ENCODE peak calls at places on chromosomes 7 and 10, in eight cellular contexts. One of them, this sample, is unnamed.

GRCh38 chr10:5479481-5480161 is 19.7 kb downstream of the CALML5 start:
- DNase-seq in pancreas: no peak
- DNase-seq in sigmoid colon: peak; percentile 28
- DNase-seq in fibroblast of lung: no peak
- DNase-seq in upper lobe of right lung: no peak
- DNase-seq in effector memory CD4-positive, alpha-beta T cell: no peak
- DNase-seq in AG04450: no peak
- DNase-seq in CD8-positive, alpha-beta memory T cell: no peak
- DNase-seq in this sample: no peak

GRCh38 chr7:140924821-140925421 is at the start of gene BRAF:
- DNase-seq in effector memory CD4-positive, alpha-beta T cell: peak; percentile 90
- DNase-seq in sigmoid colon: peak; percentile 95
- DNase-seq in fibroblast of lung: peak; percentile 84
- DNase-seq in CD8-positive, alpha-beta memory T cell: peak; percentile 94
- DNase-seq in AG04450: peak; percentile 71
- DNase-seq in upper lobe of right lung: peak; percentile 95
- DNase-seq in pancreas: peak; percentile 93
- DNase-seq in this sample: peak; percentile 90

GRCh38 chr7:38773430-38773829 is 135.6 kb downstream of the VPS41 start:
- DNase-seq in CD8-positive, alpha-beta memory T cell: no peak
- DNase-seq in AG04450: no peak
- DNase-seq in upper lobe of right lung: no peak
- DNase-seq in pancreas: no peak
- DNase-seq in effector memory CD4-positive, alpha-beta T cell: no peak
- DNase-seq in sigmoid colon: no peak
- DNase-seq in fibroblast of lung: no peak
- DNase-seq in this sample: no peak

GRCh38 chr10:132671171-132672154 is 114.5 kb downstream of the NKX6-2 start:
- DNase-seq in upper lobe of right lung: peak; percentile 33
- DNase-seq in pancreas: no peak
- DNase-seq in AG04450: no peak
- DNase-seq in sigmoid colon: peak; percentile 50
- DNase-seq in fibroblast of lung: no peak
- DNase-seq in CD8-positive, alpha-beta memory T cell: no peak
- DNase-seq in effector memory CD4-positive, alpha-beta T cell: no peak
- DNase-seq in this sample: no peak

GRCh38 chr10:121516483-121516882 is 81.8 kb downstream of the FGFR2 start:
- DNase-seq in CD8-positive, alpha-beta memory T cell: no peak
- DNase-seq in AG04450: no peak
- DNase-seq in fibroblast of lung: no peak
- DNase-seq in pancreas: no peak
- DNase-seq in sigmoid colon: no peak
- DNase-seq in effector memory CD4-positive, alpha-beta T cell: no peak
- DNase-seq in upper lobe of right lung: no peak
- DNase-seq in this sample: no peak

GRCh38 chr10:12530017-12530416 is 180.7 kb downstream of the CAMK1D start:
- DNase-seq in fibroblast of lung: no peak
- DNase-seq in AG04450: no peak
- DNase-seq in CD8-positive, alpha-beta memory T cell: no peak
- DNase-seq in pancreas: no peak
- DNase-seq in effector memory CD4-positive, alpha-beta T cell: no peak
- DNase-seq in upper lobe of right lung: no peak
- DNase-seq in sigmoid colon: no peak
- DNase-seq in this sample: no peak

GRCh38 chr10:47325303-47326291 is 3.3 kb downstream of the GDF2 start:
- DNase-seq in upper lobe of right lung: peak; percentile 56
- DNase-seq in AG04450: no peak
- DNase-seq in sigmoid colon: no peak
- DNase-seq in effector memory CD4-positive, alpha-beta T cell: no peak
- DNase-seq in pancreas: no peak
- DNase-seq in CD8-positive, alpha-beta memory T cell: no peak
- DNase-seq in fibroblast of lung: no peak
- DNase-seq in this sample: no peak

GRCh38 chr10:77641788-77642397 is 4.3 kb upstream of the KCNMA1 start:
- DNase-seq in effector memory CD4-positive, alpha-beta T cell: no peak
- DNase-seq in pancreas: no peak
- DNase-seq in sigmoid colon: peak; percentile 81
- DNase-seq in AG04450: peak; percentile 53
- DNase-seq in upper lobe of right lung: no peak
- DNase-seq in fibroblast of lung: peak; percentile 65
- DNase-seq in CD8-positive, alpha-beta memory T cell: peak; percentile 43
- DNase-seq in this sample: no peak

GRCh38 chr10:77829356-77829755 is 97.2 kb downstream of the DLG5 start:
- DNase-seq in fibroblast of lung: no peak
- DNase-seq in CD8-positive, alpha-beta memory T cell: no peak
- DNase-seq in effector memory CD4-positive, alpha-beta T cell: no peak
- DNase-seq in AG04450: no peak
- DNase-seq in pancreas: no peak
- DNase-seq in sigmoid colon: no peak
- DNase-seq in upper lobe of right lung: no peak
- DNase-seq in this sample: no peak

GRCh38 chr10:16913266-16913665 is 96.0 kb upstream of the RSU1 start:
- DNase-seq in sigmoid colon: no peak
- DNase-seq in effector memory CD4-positive, alpha-beta T cell: no peak
- DNase-seq in pancreas: no peak
- DNase-seq in AG04450: no peak
- DNase-seq in fibroblast of lung: no peak
- DNase-seq in CD8-positive, alpha-beta memory T cell: no peak
- DNase-seq in upper lobe of right lung: no peak
- DNase-seq in this sample: no peak

GRCh38 chr10:24961582-24961981 is 9.2 kb upstream of the PRTFDC1 start:
- DNase-seq in effector memory CD4-positive, alpha-beta T cell: no peak
- DNase-seq in AG04450: no peak
- DNase-seq in fibroblast of lung: no peak
- DNase-seq in upper lobe of right lung: no peak
- DNase-seq in pancreas: no peak
- DNase-seq in CD8-positive, alpha-beta memory T cell: no peak
- DNase-seq in sigmoid colon: no peak
- DNase-seq in this sample: no peak

GRCh38 chr10:60962946-60963345 is 19.0 kb upstream of the RHOBTB1 start:
- DNase-seq in AG04450: no peak
- DNase-seq in upper lobe of right lung: no peak
- DNase-seq in pancreas: no peak
- DNase-seq in sigmoid colon: no peak
- DNase-seq in effector memory CD4-positive, alpha-beta T cell: no peak
- DNase-seq in fibroblast of lung: peak; percentile 84
- DNase-seq in CD8-positive, alpha-beta memory T cell: no peak
- DNase-seq in this sample: no peak

GRCh38 chr7:43535031-43535451 is 47.9 kb upstream of the STK17A start:
- DNase-seq in upper lobe of right lung: no peak
- DNase-seq in effector memory CD4-positive, alpha-beta T cell: no peak
- DNase-seq in fibroblast of lung: peak; percentile 50
- DNase-seq in CD8-positive, alpha-beta memory T cell: no peak
- DNase-seq in sigmoid colon: no peak
- DNase-seq in pancreas: no peak
- DNase-seq in AG04450: no peak
- DNase-seq in this sample: no peak

GRCh38 chr7:70436815-70437350 is 695.1 kb upstream of the GALNT17 start:
- DNase-seq in fibroblast of lung: no peak
- DNase-seq in sigmoid colon: no peak
- DNase-seq in AG04450: no peak
- DNase-seq in pancreas: no peak
- DNase-seq in upper lobe of right lung: no peak
- DNase-seq in effector memory CD4-positive, alpha-beta T cell: no peak
- DNase-seq in CD8-positive, alpha-beta memory T cell: no peak
- DNase-seq in this sample: no peak

GRCh38 chr10:2866569-2866968 is 200.8 kb upstream of the PFKP start:
- DNase-seq in upper lobe of right lung: no peak
- DNase-seq in CD8-positive, alpha-beta memory T cell: no peak
- DNase-seq in effector memory CD4-positive, alpha-beta T cell: no peak
- DNase-seq in fibroblast of lung: no peak
- DNase-seq in pancreas: no peak
- DNase-seq in AG04450: no peak
- DNase-seq in sigmoid colon: no peak
- DNase-seq in this sample: no peak

GRCh38 chr7:14218338-14218737 is 228.9 kb upstream of the ETV1 start:
- DNase-seq in AG04450: no peak
- DNase-seq in pancreas: no peak
- DNase-seq in effector memory CD4-positive, alpha-beta T cell: no peak
- DNase-seq in CD8-positive, alpha-beta memory T cell: no peak
- DNase-seq in fibroblast of lung: peak; percentile 71
- DNase-seq in upper lobe of right lung: no peak
- DNase-seq in sigmoid colon: no peak
- DNase-seq in this sample: no peak

DNA sequence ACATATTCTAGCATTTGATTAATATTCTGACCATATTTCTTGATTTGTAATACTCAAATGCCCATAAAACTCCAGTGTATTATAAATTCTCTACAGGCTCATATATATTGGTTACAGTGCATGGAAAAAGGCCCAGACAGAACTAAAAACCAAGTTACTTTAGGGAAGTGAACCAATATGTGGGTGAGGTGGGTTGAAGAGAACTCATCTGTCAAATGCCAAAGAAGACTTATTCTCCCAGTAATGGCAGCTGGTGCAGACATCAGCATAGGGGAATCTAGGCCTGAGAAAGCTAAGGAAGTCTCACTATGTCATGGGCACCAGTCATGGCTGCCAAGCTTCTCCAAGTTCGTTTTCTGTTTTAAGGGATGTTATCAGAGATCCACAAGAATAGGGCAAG is 30.6 kb downstream of the ZNF248 start:
- DNase-seq in CD8-positive, alpha-beta memory T cell: no peak
- DNase-seq in fibroblast of lung: no peak
- DNase-seq in upper lobe of right lung: no peak
- DNase-seq in pancreas: no peak
- DNase-seq in AG04450: no peak
- DNase-seq in sigmoid colon: no peak
- DNase-seq in effector memory CD4-positive, alpha-beta T cell: no peak
- DNase-seq in this sample: no peak
- H3K9me3 ChIP-seq in CD8-positive, alpha-beta memory T cell: peaks cover 31% of the 10 kb centered on the region
- H3K9me3 ChIP-seq in fibroblast of lung: peaks cover 2% of the 10 kb centered on the region
- H3K9me3 ChIP-seq in upper lobe of right lung: peaks cover 36% of the 10 kb centered on the region
- H3K9me3 ChIP-seq in pancreas: no peaks in the 10 kb centered on the region
- H3K9me3 ChIP-seq in AG04450: peaks cover 7% of the 10 kb centered on the region
- H3K9me3 ChIP-seq in sigmoid colon: peaks cover 10% of the 10 kb centered on the region
- H3K9me3 ChIP-seq in effector memory CD4-positive, alpha-beta T cell: peaks cover 29% of the 10 kb centered on the region
- H3K9me3 ChIP-seq in this sample: peaks cover 10% of the 10 kb centered on the region

DNA sequence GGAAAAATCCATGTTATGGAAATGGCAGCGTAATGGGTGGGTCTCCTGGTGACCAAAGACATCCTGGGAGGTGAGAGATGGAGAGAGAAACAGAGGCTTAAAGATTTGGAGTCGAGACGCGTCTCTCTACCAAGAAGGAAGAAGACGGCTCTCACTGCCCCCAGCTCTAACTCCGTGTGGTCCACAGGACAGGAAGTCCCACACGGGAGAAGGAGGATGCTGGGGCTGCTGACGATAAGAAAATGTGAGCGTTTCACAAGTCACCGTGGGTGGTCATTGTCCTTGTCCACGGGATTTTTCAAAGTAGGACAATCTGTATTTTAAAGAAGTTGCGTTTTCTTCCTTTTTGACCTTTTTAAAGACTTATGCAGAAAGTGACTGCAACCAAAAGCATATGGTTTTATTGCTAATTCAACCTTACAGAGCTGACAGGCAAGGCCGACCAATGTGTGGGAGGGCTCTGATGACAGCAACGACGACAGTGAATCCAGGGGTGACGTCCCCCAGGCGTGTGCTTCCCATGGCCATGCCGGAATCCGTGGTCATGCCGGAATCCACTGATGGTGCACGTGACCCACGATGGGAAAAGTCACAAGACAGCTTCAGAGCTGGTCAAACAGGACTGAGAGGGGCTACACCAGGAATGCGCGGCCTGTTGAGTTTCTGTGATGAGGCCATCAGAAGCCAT is 341.2 kb downstream of the PTPRN2 start:
- DNase-seq in sigmoid colon: no peak
- DNase-seq in AG04450: no peak
- DNase-seq in pancreas: no peak
- DNase-seq in CD8-positive, alpha-beta memory T cell: no peak
- DNase-seq in upper lobe of right lung: no peak
- DNase-seq in fibroblast of lung: no peak
- DNase-seq in effector memory CD4-positive, alpha-beta T cell: no peak
- DNase-seq in this sample: no peak
- H3K9me3 ChIP-seq in sigmoid colon: no peaks in the 10 kb centered on the region
- H3K9me3 ChIP-seq in AG04450: peaks cover 72% of the 10 kb centered on the region
- H3K9me3 ChIP-seq in pancreas: no peaks in the 10 kb centered on the region
- H3K9me3 ChIP-seq in CD8-positive, alpha-beta memory T cell: no peaks in the 10 kb centered on the region
- H3K9me3 ChIP-seq in upper lobe of right lung: no peaks in the 10 kb centered on the region
- H3K9me3 ChIP-seq in fibroblast of lung: peaks cover 8% of the 10 kb centered on the region
- H3K9me3 ChIP-seq in effector memory CD4-positive, alpha-beta T cell: no peaks in the 10 kb centered on the region
- H3K9me3 ChIP-seq in this sample: no peaks in the 10 kb centered on the region

GRCh38 chr7:11457419-11457818 is 374.6 kb downstream of the THSD7A start:
- DNase-seq in CD8-positive, alpha-beta memory T cell: no peak
- DNase-seq in upper lobe of right lung: no peak
- DNase-seq in effector memory CD4-positive, alpha-beta T cell: no peak
- DNase-seq in pancreas: no peak
- DNase-seq in sigmoid colon: no peak
- DNase-seq in AG04450: no peak
- DNase-seq in fibroblast of lung: no peak
- DNase-seq in this sample: no peak

GRCh38 chr7:11461999-11462398 is 370.0 kb downstream of the THSD7A start:
- DNase-seq in effector memory CD4-positive, alpha-beta T cell: no peak
- DNase-seq in AG04450: no peak
- DNase-seq in upper lobe of right lung: no peak
- DNase-seq in fibroblast of lung: no peak
- DNase-seq in CD8-positive, alpha-beta memory T cell: no peak
- DNase-seq in sigmoid colon: no peak
- DNase-seq in pancreas: no peak
- DNase-seq in this sample: no peak

GRCh38 chr7:11456574-11456973 is 375.4 kb downstream of the THSD7A start:
- DNase-seq in pancreas: no peak
- DNase-seq in CD8-positive, alpha-beta memory T cell: no peak
- DNase-seq in sigmoid colon: no peak
- DNase-seq in fibroblast of lung: no peak
- DNase-seq in effector memory CD4-positive, alpha-beta T cell: no peak
- DNase-seq in upper lobe of right lung: no peak
- DNase-seq in AG04450: no peak
- DNase-seq in this sample: no peak

DNA sequence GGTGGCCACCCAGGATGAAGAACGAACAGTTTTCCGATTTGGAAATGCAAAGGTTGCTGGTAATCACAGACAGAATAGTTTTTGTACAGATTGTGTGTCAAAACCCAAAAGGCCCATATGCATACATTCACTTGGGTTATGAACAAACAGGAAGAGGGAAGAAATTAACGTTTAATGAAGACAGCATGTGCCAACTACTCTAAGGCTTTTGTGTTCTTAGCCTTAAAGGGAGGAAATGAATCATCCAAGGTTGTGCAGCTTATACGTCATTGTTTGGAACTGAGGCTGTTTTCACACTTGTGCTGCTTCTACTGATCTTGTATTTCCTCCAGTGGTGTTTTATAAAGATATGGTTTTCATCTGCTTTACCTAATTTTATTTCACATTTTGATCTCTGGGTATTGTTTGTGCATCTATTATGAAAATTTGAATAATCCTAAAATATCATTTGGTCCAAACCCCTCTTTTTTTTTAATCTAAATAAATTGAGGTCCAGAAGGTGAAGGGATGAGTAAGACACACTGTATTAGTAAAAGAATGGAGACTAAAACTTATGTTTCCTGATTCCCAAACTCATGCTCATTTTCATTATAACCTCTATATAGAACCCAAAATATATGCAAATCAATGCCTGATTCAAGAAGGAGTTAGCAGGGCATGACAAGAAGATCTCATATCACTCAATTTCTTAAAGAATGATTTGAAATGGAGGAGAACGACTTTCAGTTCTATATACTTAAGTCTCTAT is 373.1 kb downstream of the THSD7A start:
- DNase-seq in upper lobe of right lung: no peak
- DNase-seq in effector memory CD4-positive, alpha-beta T cell: no peak
- DNase-seq in AG04450: peak; percentile 29
- DNase-seq in pancreas: no peak
- DNase-seq in CD8-positive, alpha-beta memory T cell: no peak
- DNase-seq in sigmoid colon: no peak
- DNase-seq in fibroblast of lung: peak; percentile 90
- DNase-seq in this sample: no peak
- H3K9me3 ChIP-seq in upper lobe of right lung: no peaks in the 10 kb centered on the region
- H3K9me3 ChIP-seq in effector memory CD4-positive, alpha-beta T cell: no peaks in the 10 kb centered on the region
- H3K9me3 ChIP-seq in AG04450: no peaks in the 10 kb centered on the region
- H3K9me3 ChIP-seq in pancreas: no peaks in the 10 kb centered on the region
- H3K9me3 ChIP-seq in CD8-positive, alpha-beta memory T cell: no peaks in the 10 kb centered on the region
- H3K9me3 ChIP-seq in sigmoid colon: no peaks in the 10 kb centered on the region
- H3K9me3 ChIP-seq in fibroblast of lung: no peaks in the 10 kb centered on the region
- H3K9me3 ChIP-seq in this sample: no peaks in the 10 kb centered on the region

GRCh38 chr7:101941481-101942383 is 124.3 kb downstream of the CUX1 start:
- DNase-seq in AG04450: no peak
- DNase-seq in fibroblast of lung: peak; percentile 82
- DNase-seq in effector memory CD4-positive, alpha-beta T cell: no peak
- DNase-seq in pancreas: no peak
- DNase-seq in CD8-positive, alpha-beta memory T cell: no peak
- DNase-seq in sigmoid colon: peak; percentile 86
- DNase-seq in upper lobe of right lung: peak; percentile 5
- DNase-seq in this sample: no peak
- H3K9me3 ChIP-seq in AG04450: no peaks in the 10 kb centered on the region
- H3K9me3 ChIP-seq in fibroblast of lung: no peaks in the 10 kb centered on the region
- H3K9me3 ChIP-seq in effector memory CD4-positive, alpha-beta T cell: no peaks in the 10 kb centered on the region
- H3K9me3 ChIP-seq in pancreas: no peaks in the 10 kb centered on the region
- H3K9me3 ChIP-seq in CD8-positive, alpha-beta memory T cell: no peaks in the 10 kb centered on the region
- H3K9me3 ChIP-seq in sigmoid colon: no peaks in the 10 kb centered on the region
- H3K9me3 ChIP-seq in upper lobe of right lung: no peaks in the 10 kb centered on the region
- H3K9me3 ChIP-seq in this sample: no peaks in the 10 kb centered on the region